ENCODE peak calls at places on chromosomes 1 and 21, in seven cellular contexts. K is left ventricle myocardium inferior, H is colonic mucosa, Y is ascending aorta, M is tibial nerve, J is testis, Z is OCI-LY7. O is an unnamed sample.

GRCh38 chr1:171257207-171258052 is 9.1 kb downstream of the FMO1 start:
- DNase-seq in K (no peak), H (peak; percentile 45), Y (peak; percentile 66), M (peak; percentile 45), J (peak; percentile 57), Z (no peak), O (no peak)

GRCh38 chr1:16139473-16139962 is 16.4 kb downstream of the EPHA2 start:
- DNase-seq in K (no peak), H (no peak), Y (no peak), M (no peak), J (no peak), Z (no peak), O (no peak)

GRCh38 chr21:41048141-41048540 is 119.8 kb upstream of the BACE2 start:
- DNase-seq in K (no peak), H (no peak), Y (no peak), M (no peak), J (no peak), Z (no peak), O (no peak)

GRCh38 chr1:94955767-94956632 is 29.1 kb upstream of the CNN3 start:
- DNase-seq in K (peak; percentile 40), H (peak; percentile 49), Y (no peak), M (no peak), J (peak; percentile 49), Z (no peak), O (no peak)

GRCh38 chr1:66022904-66023620 is 230.4 kb downstream of the PDE4B start:
- DNase-seq in K (no peak), H (no peak), Y (no peak), M (no peak), J (no peak), Z (peak; percentile 5), O (peak; percentile 45)

GRCh38 chr1:7385471-7386225 is 385.4 kb upstream of the VAMP3 start:
- DNase-seq in K (peak; percentile 3), H (peak; percentile 12), Y (peak; percentile 52), M (no peak), J (peak; percentile 7), Z (no peak), O (no peak)

GRCh38 chr1:26887125-26887524 is 3.0 kb downstream of the GPN2 start:
- DNase-seq in K (no peak), H (no peak), Y (no peak), M (no peak), J (peak; percentile 35), Z (peak; percentile 58), O (peak; percentile 71)

GRCh38 chr1:175857756-175858155 is 114.4 kb upstream of the TNR start:
- DNase-seq in K (no peak), H (no peak), Y (no peak), M (no peak), J (no peak), Z (no peak), O (no peak)

GRCh38 chr1:183870351-183871077 is 65.6 kb downstream of the RGL1 start:
- DNase-seq in K (peak; percentile 61), H (peak; percentile 34), Y (peak; percentile 81), M (peak; percentile 75), J (peak; percentile 96), Z (no peak), O (no peak)

GRCh38 chr1:160446945-160447600 is 46.7 kb downstream of the VANGL2 start:
- DNase-seq in K (no peak), H (no peak), Y (no peak), M (no peak), J (no peak), Z (peak; percentile 61), O (no peak)

GRCh38 chr1:227789042-227789880 is 26.2 kb upstream of the PRSS38 start:
- DNase-seq in K (no peak), H (peak; percentile 18), Y (peak; percentile 61), M (peak; percentile 13), J (no peak), Z (no peak), O (no peak)
- H3K4me3 ChIP-seq in K (peak overlapping the region; percentile 73), H (peak overlapping the region; percentile 49), Y (peak overlapping the region; percentile 65), M (peak overlapping the region; percentile 79), J (no peak overlapping the region), Z (no peak overlapping the region), O (no peak overlapping the region)

DNA sequence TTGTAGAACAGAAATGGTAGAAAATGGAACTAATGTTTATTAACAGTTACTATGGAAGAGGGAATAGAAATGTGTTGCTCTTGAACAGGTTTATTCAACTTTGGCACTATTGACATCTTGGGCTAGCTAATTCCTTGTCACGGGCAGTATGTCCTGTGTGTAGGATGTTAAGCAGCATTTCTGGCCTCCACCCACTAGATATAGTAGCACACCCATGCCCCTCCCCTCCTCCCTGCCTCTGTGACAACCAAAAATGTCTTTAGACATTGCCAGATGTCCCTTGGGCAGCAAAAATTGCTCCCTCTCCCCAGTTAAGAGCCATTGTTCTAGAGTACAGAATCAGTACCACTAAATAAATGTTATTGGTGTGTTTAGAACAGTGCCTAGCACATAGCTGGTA is 91.4 kb upstream of the TPTE start:
- DNase-seq in K (no peak), H (no peak), Y (no peak), M (no peak), J (no peak), Z (no peak), O (no peak)
- H3K9me3 ChIP-seq in K (peaks cover 29% of the 10 kb centered on the region), H (peaks cover 21% of the 10 kb centered on the region), Y (no peaks in the 10 kb centered on the region), M (no peaks in the 10 kb centered on the region), J (no peaks in the 10 kb centered on the region), Z (peaks cover 58% of the 10 kb centered on the region), O (peaks cover 59% of the 10 kb centered on the region)

GRCh38 chr1:39922139-39922757 is 20.5 kb upstream of the MYCL start:
- DNase-seq in K (no peak), H (no peak), Y (no peak), M (no peak), J (no peak), Z (no peak), O (no peak)
- H3K4me3 ChIP-seq in K (no peak overlapping the region), H (no peak overlapping the region), Y (no peak overlapping the region), M (no peak overlapping the region), J (no peak overlapping the region), Z (no peak overlapping the region), O (no peak overlapping the region)

DNA sequence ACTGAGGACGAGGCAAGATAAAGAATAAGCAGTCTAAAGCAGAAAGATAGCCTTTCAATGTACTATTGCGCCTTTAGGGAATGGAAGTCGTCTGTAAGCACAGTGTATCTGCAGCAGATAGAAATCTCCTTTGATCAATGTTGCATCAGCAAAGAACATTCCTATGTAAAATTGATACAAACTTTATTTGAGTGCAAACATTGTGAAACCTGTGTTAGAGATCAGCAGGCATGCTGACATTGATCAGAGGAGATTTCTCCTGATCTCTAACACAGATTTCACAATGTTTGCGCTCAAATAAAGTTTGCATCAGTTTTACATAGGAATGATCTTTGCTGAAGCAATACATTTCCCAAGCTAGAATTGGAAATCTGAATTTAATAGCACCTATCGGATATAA is 1446.8 kb downstream of the MRPL39 start:
- DNase-seq in K (no peak), H (no peak), Y (no peak), M (no peak), J (no peak), Z (no peak), O (no peak)
- H3K9me3 ChIP-seq in K (no peaks in the 10 kb centered on the region), H (no peaks in the 10 kb centered on the region), Y (no peaks in the 10 kb centered on the region), M (no peaks in the 10 kb centered on the region), J (no peaks in the 10 kb centered on the region), Z (peaks cover 11% of the 10 kb centered on the region), O (peaks cover 3% of the 10 kb centered on the region)

DNA sequence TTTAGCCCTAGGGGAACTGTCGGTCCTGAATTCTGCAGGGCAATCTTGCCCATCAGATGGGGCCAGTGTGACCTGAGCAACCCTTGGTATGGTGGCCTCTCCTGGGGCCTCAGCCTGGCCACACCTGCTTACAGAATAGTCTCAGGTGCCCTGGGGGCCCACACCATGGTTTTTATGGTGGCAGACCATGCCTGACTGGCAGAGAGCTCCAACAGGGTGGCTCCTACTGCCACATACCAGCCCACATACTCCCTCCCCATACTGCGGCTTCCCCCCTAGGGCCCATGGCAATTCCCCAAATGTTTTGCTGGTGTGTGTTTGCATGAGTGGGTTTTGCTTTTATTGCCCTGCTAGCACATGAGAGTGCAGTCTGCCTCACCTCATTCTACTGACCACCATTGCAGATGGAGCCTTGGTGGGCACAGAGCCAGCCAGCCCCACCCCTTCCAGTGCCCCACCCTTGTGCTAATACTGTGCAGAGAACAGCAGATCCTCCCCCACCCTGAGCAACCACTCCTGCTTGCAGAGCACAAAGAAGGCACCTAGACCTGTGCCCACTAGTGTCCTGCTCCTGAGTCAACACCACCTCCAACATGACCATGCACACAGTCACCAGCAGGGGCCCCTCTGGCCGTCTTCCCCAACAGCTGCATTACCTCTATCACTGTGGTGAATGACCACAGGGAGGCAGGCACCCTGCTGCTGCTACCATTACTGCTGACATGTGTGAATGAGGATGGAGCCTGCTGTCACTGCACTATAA is 86.8 kb downstream of the GDAP2 start:
- DNase-seq in K (no peak), H (no peak), Y (no peak), M (no peak), J (no peak), Z (peak; percentile 1), O (peak; percentile 46)
- H3K4me3 ChIP-seq in K (no peak overlapping the region), H (no peak overlapping the region), Y (no peak overlapping the region), M (no peak overlapping the region), J (no peak overlapping the region), Z (no peak overlapping the region), O (no peak overlapping the region)

DNA sequence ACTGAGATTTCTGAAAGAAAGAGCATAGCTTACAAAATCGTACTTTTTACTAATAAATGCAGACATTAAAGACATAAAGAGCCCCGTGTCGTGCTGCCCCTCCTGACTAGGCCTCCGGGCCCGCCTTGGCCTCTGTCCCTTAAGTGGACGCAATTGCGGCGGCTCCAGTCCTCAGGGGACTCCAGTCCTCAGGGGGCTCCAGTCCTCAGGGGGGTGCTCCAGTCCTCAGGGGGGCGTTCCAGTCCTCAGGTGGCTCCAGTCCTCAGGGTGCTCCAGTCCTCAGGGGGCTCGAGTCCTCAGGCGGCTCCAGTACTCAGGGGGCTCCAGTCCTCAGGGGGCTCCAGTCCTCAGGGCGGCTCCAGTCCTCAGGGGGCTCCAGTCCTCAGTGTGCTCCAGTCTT is 10.6 kb upstream of the OR2M2 start:
- DNase-seq in K (no peak), H (no peak), Y (no peak), M (no peak), J (no peak), Z (no peak), O (no peak)
- H3K9me3 ChIP-seq in K (peaks cover 9% of the 10 kb centered on the region), H (no peaks in the 10 kb centered on the region), Y (no peaks in the 10 kb centered on the region), M (no peaks in the 10 kb centered on the region), J (no peaks in the 10 kb centered on the region), Z (no peaks in the 10 kb centered on the region), O (no peaks in the 10 kb centered on the region)

GRCh38 chr1:228937851-228938247 is 202.6 kb downstream of the RHOU start:
- DNase-seq in K (peak; percentile 35), H (no peak), Y (no peak), M (no peak), J (no peak), Z (no peak), O (no peak)

GRCh38 chr1:228938248-228938891 is 203.1 kb downstream of the RHOU start:
- DNase-seq in K (no peak), H (no peak), Y (peak; percentile 81), M (no peak), J (no peak), Z (peak; percentile 6), O (no peak)

GRCh38 chr1:228939881-228940392 is 204.7 kb downstream of the RHOU start:
- DNase-seq in K (no peak), H (no peak), Y (no peak), M (no peak), J (no peak), Z (no peak), O (no peak)

GRCh38 chr1:228940526-228940925 is 205.2 kb downstream of the RHOU start:
- DNase-seq in K (no peak), H (no peak), Y (no peak), M (no peak), J (no peak), Z (no peak), O (no peak)

GRCh38 chr1:228939001-228939691 is 203.9 kb downstream of the RHOU start:
- DNase-seq in K (no peak), H (no peak), Y (no peak), M (no peak), J (no peak), Z (no peak), O (no peak)
- H3K4me3 ChIP-seq in K (no peak overlapping the region), H (no peak overlapping the region), Y (no peak overlapping the region), M (no peak overlapping the region), J (no peak overlapping the region), Z (no peak overlapping the region), O (no peak overlapping the region)

GRCh38 chr1:20972855-20973254 is 185.7 kb upstream of the HP1BP3 start:
- DNase-seq in K (no peak), H (no peak), Y (no peak), M (no peak), J (no peak), Z (no peak), O (no peak)
- H3K9me3 ChIP-seq in K (no peaks in the 10 kb centered on the region), H (no peaks in the 10 kb centered on the region), Y (no peaks in the 10 kb centered on the region), M (no peaks in the 10 kb centered on the region), J (no peaks in the 10 kb centered on the region), Z (no peaks in the 10 kb centered on the region), O (no peaks in the 10 kb centered on the region)

O was measured in Karpas-422.